ENCODE peak calls at places on chromosome 5, in eight cellular contexts. One of them, this sample, is unnamed.

GRCh38 chr5:18736051-18736398 is 1101.8 kb downstream of the TAF11L14 start:
- DNase-seq in PC-3: no peak
- DNase-seq in body of pancreas: no peak
- DNase-seq in heart left ventricle: no peak
- DNase-seq in H1: peak; percentile 53
- DNase-seq in CD8-positive, alpha-beta T cell: no peak
- DNase-seq in tibial nerve: no peak
- DNase-seq in ovary: no peak
- DNase-seq in this sample: no peak

GRCh38 chr5:36570268-36570667 is 36.1 kb upstream of the SLC1A3 start:
- DNase-seq in PC-3: no peak
- DNase-seq in H1: no peak
- DNase-seq in CD8-positive, alpha-beta T cell: no peak
- DNase-seq in heart left ventricle: peak; percentile 29
- DNase-seq in tibial nerve: no peak
- DNase-seq in ovary: peak; percentile 67
- DNase-seq in body of pancreas: no peak
- DNase-seq in this sample: no peak

GRCh38 chr5:78610633-78611032 is 37.9 kb downstream of the LHFPL2 start:
- DNase-seq in H1: no peak
- DNase-seq in heart left ventricle: no peak
- DNase-seq in ovary: no peak
- DNase-seq in PC-3: no peak
- DNase-seq in body of pancreas: no peak
- DNase-seq in CD8-positive, alpha-beta T cell: no peak
- DNase-seq in tibial nerve: no peak
- DNase-seq in this sample: no peak

GRCh38 chr5:53343187-53343586 is 137.2 kb upstream of the FST start:
- DNase-seq in H1: no peak
- DNase-seq in tibial nerve: no peak
- DNase-seq in CD8-positive, alpha-beta T cell: no peak
- DNase-seq in body of pancreas: peak; percentile 2
- DNase-seq in PC-3: peak; percentile 60
- DNase-seq in heart left ventricle: no peak
- DNase-seq in ovary: no peak
- DNase-seq in this sample: no peak

GRCh38 chr5:127519527-127519926 is 2.1 kb downstream of the PRRC1 start:
- DNase-seq in tibial nerve: no peak
- DNase-seq in PC-3: no peak
- DNase-seq in H1: no peak
- DNase-seq in body of pancreas: no peak
- DNase-seq in CD8-positive, alpha-beta T cell: no peak
- DNase-seq in ovary: no peak
- DNase-seq in heart left ventricle: no peak
- DNase-seq in this sample: no peak

GRCh38 chr5:138647261-138647788 is 72.1 kb upstream of the HSPA9 start:
- DNase-seq in body of pancreas: no peak
- DNase-seq in heart left ventricle: no peak
- DNase-seq in ovary: no peak
- DNase-seq in tibial nerve: no peak
- DNase-seq in H1: no peak
- DNase-seq in PC-3: no peak
- DNase-seq in CD8-positive, alpha-beta T cell: no peak
- DNase-seq in this sample: no peak

GRCh38 chr5:35988529-35988928 is 2.7 kb downstream of the UGT3A1 start:
- DNase-seq in heart left ventricle: no peak
- DNase-seq in ovary: no peak
- DNase-seq in CD8-positive, alpha-beta T cell: no peak
- DNase-seq in H1: no peak
- DNase-seq in PC-3: no peak
- DNase-seq in tibial nerve: no peak
- DNase-seq in body of pancreas: no peak
- DNase-seq in this sample: no peak

GRCh38 chr5:59607126-59607807 is 286.3 kb downstream of the PDE4D start:
- DNase-seq in body of pancreas: no peak
- DNase-seq in heart left ventricle: no peak
- DNase-seq in tibial nerve: no peak
- DNase-seq in ovary: no peak
- DNase-seq in CD8-positive, alpha-beta T cell: no peak
- DNase-seq in PC-3: no peak
- DNase-seq in H1: no peak
- DNase-seq in this sample: no peak

GRCh38 chr5:35354751-35355150 is 124.5 kb upstream of the PRLR start:
- DNase-seq in H1: no peak
- DNase-seq in tibial nerve: no peak
- DNase-seq in PC-3: peak; percentile 31
- DNase-seq in ovary: no peak
- DNase-seq in CD8-positive, alpha-beta T cell: no peak
- DNase-seq in body of pancreas: peak; percentile 17
- DNase-seq in heart left ventricle: no peak
- DNase-seq in this sample: no peak

GRCh38 chr5:69449511-69449910 is 34.6 kb downstream of the MARVELD2 start:
- DNase-seq in CD8-positive, alpha-beta T cell: no peak
- DNase-seq in PC-3: no peak
- DNase-seq in tibial nerve: no peak
- DNase-seq in ovary: no peak
- DNase-seq in body of pancreas: no peak
- DNase-seq in heart left ventricle: no peak
- DNase-seq in H1: no peak
- DNase-seq in this sample: no peak

GRCh38 chr5:86878250-86878649 is 260.5 kb downstream of the COX7C start:
- DNase-seq in CD8-positive, alpha-beta T cell: no peak
- DNase-seq in tibial nerve: no peak
- DNase-seq in PC-3: no peak
- DNase-seq in body of pancreas: no peak
- DNase-seq in H1: no peak
- DNase-seq in ovary: no peak
- DNase-seq in heart left ventricle: no peak
- DNase-seq in this sample: no peak

GRCh38 chr5:91179018-91179417 is 204.1 kb downstream of the ARRDC3 start:
- DNase-seq in tibial nerve: no peak
- DNase-seq in heart left ventricle: no peak
- DNase-seq in H1: no peak
- DNase-seq in PC-3: no peak
- DNase-seq in ovary: no peak
- DNase-seq in body of pancreas: no peak
- DNase-seq in CD8-positive, alpha-beta T cell: no peak
- DNase-seq in this sample: no peak

GRCh38 chr5:169796731-169797130 is 159.7 kb downstream of the DOCK2 start:
- DNase-seq in PC-3: peak; percentile 29
- DNase-seq in CD8-positive, alpha-beta T cell: no peak
- DNase-seq in heart left ventricle: no peak
- DNase-seq in body of pancreas: no peak
- DNase-seq in tibial nerve: no peak
- DNase-seq in H1: no peak
- DNase-seq in ovary: no peak
- DNase-seq in this sample: no peak

GRCh38 chr5:3265131-3265885 is 330.3 kb upstream of the IRX1 start:
- DNase-seq in heart left ventricle: no peak
- DNase-seq in CD8-positive, alpha-beta T cell: no peak
- DNase-seq in PC-3: no peak
- DNase-seq in body of pancreas: no peak
- DNase-seq in ovary: no peak
- DNase-seq in H1: no peak
- DNase-seq in tibial nerve: no peak
- DNase-seq in this sample: no peak

GRCh38 chr5:3265936-3266335 is 329.7 kb upstream of the IRX1 start:
- DNase-seq in H1: no peak
- DNase-seq in CD8-positive, alpha-beta T cell: no peak
- DNase-seq in heart left ventricle: no peak
- DNase-seq in body of pancreas: no peak
- DNase-seq in tibial nerve: no peak
- DNase-seq in ovary: no peak
- DNase-seq in PC-3: no peak
- DNase-seq in this sample: peak; percentile 20

GRCh38 chr5:3266861-3267260 is 328.8 kb upstream of the IRX1 start:
- DNase-seq in tibial nerve: no peak
- DNase-seq in PC-3: no peak
- DNase-seq in body of pancreas: no peak
- DNase-seq in heart left ventricle: no peak
- DNase-seq in CD8-positive, alpha-beta T cell: no peak
- DNase-seq in H1: no peak
- DNase-seq in ovary: no peak
- DNase-seq in this sample: peak; percentile 6

GRCh38 chr5:3268760-3269330 is 326.8 kb upstream of the IRX1 start:
- DNase-seq in tibial nerve: no peak
- DNase-seq in CD8-positive, alpha-beta T cell: no peak
- DNase-seq in heart left ventricle: no peak
- DNase-seq in PC-3: no peak
- DNase-seq in body of pancreas: no peak
- DNase-seq in ovary: no peak
- DNase-seq in H1: no peak
- DNase-seq in this sample: peak; percentile 20

DNA sequence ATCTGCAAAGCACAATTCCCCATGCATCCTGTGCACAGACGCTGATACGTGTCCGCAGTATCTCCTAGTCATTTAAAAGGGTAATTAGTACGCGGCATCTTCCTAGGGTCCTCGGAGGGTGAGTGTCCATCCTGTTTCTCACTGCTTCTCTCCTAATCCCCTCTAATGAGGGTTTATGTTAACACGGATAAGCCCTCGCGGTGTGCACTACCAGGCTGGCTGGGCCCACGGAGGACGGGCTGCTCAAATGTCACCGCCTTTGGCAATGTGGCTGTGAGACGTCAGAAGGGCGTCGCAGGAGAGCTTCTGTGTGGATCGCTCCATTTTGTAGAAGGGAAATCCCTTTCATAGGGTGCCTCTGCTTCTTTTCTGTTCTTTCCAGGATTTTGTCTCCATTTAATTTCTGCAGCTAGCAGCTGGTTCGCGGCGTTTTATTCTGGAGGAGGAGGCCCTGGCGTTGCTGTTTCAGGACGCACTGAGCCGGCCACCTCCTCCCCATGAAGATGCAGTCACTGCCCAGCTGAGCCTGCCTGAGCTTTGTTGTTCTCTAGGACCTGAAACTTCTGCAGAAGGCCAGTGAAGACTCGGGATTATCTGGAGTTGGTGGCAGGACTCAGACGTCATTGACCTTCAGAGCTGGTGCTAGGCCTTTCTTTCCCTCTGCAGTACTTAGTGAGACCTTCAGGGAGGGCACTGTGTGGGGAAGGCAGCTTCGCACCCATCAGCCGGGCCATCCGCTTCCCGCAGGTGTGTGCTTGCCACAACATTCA is 326.0 kb upstream of the IRX1 start:
- DNase-seq in tibial nerve: no peak
- DNase-seq in ovary: no peak
- DNase-seq in body of pancreas: no peak
- DNase-seq in CD8-positive, alpha-beta T cell: no peak
- DNase-seq in heart left ventricle: no peak
- DNase-seq in H1: no peak
- DNase-seq in PC-3: no peak
- DNase-seq in this sample: peak; percentile 19
- H3K9me3 ChIP-seq in tibial nerve: no peaks in the 10 kb centered on the region
- H3K9me3 ChIP-seq in ovary: no peaks in the 10 kb centered on the region
- H3K9me3 ChIP-seq in body of pancreas: no peaks in the 10 kb centered on the region
- H3K9me3 ChIP-seq in CD8-positive, alpha-beta T cell: no peaks in the 10 kb centered on the region
- H3K9me3 ChIP-seq in heart left ventricle: no peaks in the 10 kb centered on the region
- H3K9me3 ChIP-seq in H1: no peaks in the 10 kb centered on the region
- H3K9me3 ChIP-seq in PC-3: no peaks in the 10 kb centered on the region
- H3K9me3 ChIP-seq in this sample: no peaks in the 10 kb centered on the region

GRCh38 chr5:172004824-172005237 is 1.6 kb downstream of the FBXW11 start:
- DNase-seq in PC-3: no peak
- DNase-seq in heart left ventricle: no peak
- DNase-seq in H1: no peak
- DNase-seq in CD8-positive, alpha-beta T cell: no peak
- DNase-seq in tibial nerve: no peak
- DNase-seq in body of pancreas: no peak
- DNase-seq in ovary: no peak
- DNase-seq in this sample: no peak
- H3K4me3 ChIP-seq in PC-3: peak overlapping the region; percentile 80
- H3K4me3 ChIP-seq in heart left ventricle: peak overlapping the region; percentile 84
- H3K4me3 ChIP-seq in H1: peak overlapping the region; percentile 95
- H3K4me3 ChIP-seq in CD8-positive, alpha-beta T cell: peak overlapping the region; percentile 96
- H3K4me3 ChIP-seq in tibial nerve: peak overlapping the region; percentile 91
- H3K4me3 ChIP-seq in body of pancreas: peak overlapping the region; percentile 96
- H3K4me3 ChIP-seq in ovary: no peak overlapping the region
- H3K4me3 ChIP-seq in this sample: no peak overlapping the region

GRCh38 chr5:8473016-8473415 is 604.1 kb downstream of the MTRR start:
- DNase-seq in CD8-positive, alpha-beta T cell: no peak
- DNase-seq in H1: no peak
- DNase-seq in heart left ventricle: no peak
- DNase-seq in ovary: no peak
- DNase-seq in tibial nerve: no peak
- DNase-seq in body of pancreas: no peak
- DNase-seq in PC-3: no peak
- DNase-seq in this sample: no peak
- H3K9me3 ChIP-seq in CD8-positive, alpha-beta T cell: no peaks in the 10 kb centered on the region
- H3K9me3 ChIP-seq in H1: peaks cover 23% of the 10 kb centered on the region
- H3K9me3 ChIP-seq in heart left ventricle: no peaks in the 10 kb centered on the region
- H3K9me3 ChIP-seq in ovary: no peaks in the 10 kb centered on the region
- H3K9me3 ChIP-seq in tibial nerve: no peaks in the 10 kb centered on the region
- H3K9me3 ChIP-seq in body of pancreas: no peaks in the 10 kb centered on the region
- H3K9me3 ChIP-seq in PC-3: peaks cover 38% of the 10 kb centered on the region
- H3K9me3 ChIP-seq in this sample: no peaks in the 10 kb centered on the region

GRCh38 chr5:61482980-61483379 is 150.9 kb downstream of the ZSWIM6 start:
- DNase-seq in CD8-positive, alpha-beta T cell: no peak
- DNase-seq in PC-3: no peak
- DNase-seq in body of pancreas: no peak
- DNase-seq in H1: no peak
- DNase-seq in tibial nerve: no peak
- DNase-seq in heart left ventricle: no peak
- DNase-seq in ovary: no peak
- DNase-seq in this sample: no peak

GRCh38 chr5:61477788-61478187 is 145.7 kb downstream of the ZSWIM6 start:
- DNase-seq in CD8-positive, alpha-beta T cell: no peak
- DNase-seq in heart left ventricle: no peak
- DNase-seq in ovary: no peak
- DNase-seq in body of pancreas: no peak
- DNase-seq in tibial nerve: no peak
- DNase-seq in PC-3: no peak
- DNase-seq in H1: no peak
- DNase-seq in this sample: no peak

GRCh38 chr5:61474746-61475145 is 142.7 kb downstream of the ZSWIM6 start:
- DNase-seq in H1: no peak
- DNase-seq in CD8-positive, alpha-beta T cell: no peak
- DNase-seq in PC-3: no peak
- DNase-seq in tibial nerve: no peak
- DNase-seq in body of pancreas: no peak
- DNase-seq in heart left ventricle: no peak
- DNase-seq in ovary: no peak
- DNase-seq in this sample: no peak

DNA sequence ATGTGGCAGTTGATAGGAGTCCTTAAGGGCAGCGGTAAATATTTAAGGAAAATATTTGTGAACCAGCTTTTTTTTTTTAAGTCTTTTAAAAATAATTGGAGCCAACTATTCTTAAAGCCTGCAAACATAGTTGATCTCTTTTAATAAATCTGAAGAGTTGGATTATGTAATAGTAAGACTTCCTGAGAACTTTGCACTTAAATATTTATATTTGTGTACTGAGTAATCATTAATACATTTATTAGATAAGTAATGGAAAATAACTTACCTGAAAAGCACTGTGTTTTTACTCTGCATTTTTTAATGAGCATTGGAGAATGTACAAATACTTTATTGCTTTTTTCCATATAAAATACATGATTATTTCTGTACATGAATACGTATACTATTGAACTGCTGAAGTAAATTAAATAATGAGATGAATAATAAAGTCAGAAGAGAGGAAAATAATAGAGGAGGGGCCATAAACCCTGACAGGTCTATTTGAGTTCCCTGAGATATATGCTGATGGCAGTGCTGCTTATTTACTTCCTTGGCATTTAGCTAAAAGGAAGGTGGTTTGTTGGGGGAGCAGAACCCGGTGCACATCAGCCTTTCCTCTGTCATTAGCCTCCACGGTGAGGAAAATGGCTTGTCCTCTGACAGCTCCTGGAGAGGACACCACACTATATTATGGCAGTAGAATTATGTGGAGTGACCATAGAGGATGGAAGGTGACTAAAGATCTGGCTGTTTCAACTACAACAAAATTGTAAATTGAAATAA is 148.0 kb downstream of the ZSWIM6 start:
- DNase-seq in ovary: no peak
- DNase-seq in CD8-positive, alpha-beta T cell: no peak
- DNase-seq in body of pancreas: no peak
- DNase-seq in PC-3: no peak
- DNase-seq in H1: no peak
- DNase-seq in heart left ventricle: no peak
- DNase-seq in tibial nerve: no peak
- DNase-seq in this sample: no peak
- H3K4me3 ChIP-seq in ovary: no peak overlapping the region
- H3K4me3 ChIP-seq in CD8-positive, alpha-beta T cell: no peak overlapping the region
- H3K4me3 ChIP-seq in body of pancreas: no peak overlapping the region
- H3K4me3 ChIP-seq in PC-3: no peak overlapping the region
- H3K4me3 ChIP-seq in H1: no peak overlapping the region
- H3K4me3 ChIP-seq in heart left ventricle: no peak overlapping the region
- H3K4me3 ChIP-seq in tibial nerve: no peak overlapping the region
- H3K4me3 ChIP-seq in this sample: no peak overlapping the region